ENCODE peak calls at places on chromosomes 12 and 14, in five cellular contexts. L is transverse colon, B is body of pancreas, W is sigmoid colon, E is lower leg skin. P is an unnamed sample.
A peak's percentile ranks its signal among the peaks of the same experiment; 100 is the strongest.

GRCh38 chr12:123944696-123945095 is 27.9 kb downstream of the CCDC92 start:
- DNase-seq in L (no peak), B (no peak), W (no peak), E (no peak), P (no peak)

GRCh38 chr12:55932546-55932919 is 1.6 kb downstream of the DGKA start:
- DNase-seq in L (peak; percentile 43), B (peak; percentile 13), W (no peak), E (no peak), P (peak; percentile 54)

GRCh38 chr12:43835264-43835655 is 621 bp upstream of the TMEM117 start:
- DNase-seq in L (no peak), B (no peak), W (no peak), E (no peak), P (no peak)

GRCh38 chr14:58663494-58664111 is 25.8 kb downstream of the DACT1 start:
- DNase-seq in L (peak; percentile 21), B (no peak), W (no peak), E (no peak), P (no peak)

GRCh38 chr12:105698047-105698446 is 367.6 kb downstream of the C12orf75 start:
- DNase-seq in L (no peak), B (no peak), W (no peak), E (no peak), P (no peak)

GRCh38 chr14:99037777-99038176 is 234.2 kb downstream of the BCL11B start:
- DNase-seq in L (no peak), B (no peak), W (no peak), E (no peak), P (no peak)

GRCh38 chr12:131918311-131919050 is 10.6 kb upstream of the PUS1 start:
- DNase-seq in L (no peak), B (no peak), W (no peak), E (no peak), P (no peak)

GRCh38 chr12:110582286-110583136 is 607 bp downstream of the PPTC7 start:
- DNase-seq in L (peak; percentile 74), B (peak; percentile 68), W (peak; percentile 82), E (peak; percentile 59), P (peak; percentile 85)

GRCh38 chr12:117403586-117404139 is 42.2 kb upstream of the NOS1 start:
- DNase-seq in L (no peak), B (no peak), W (no peak), E (no peak), P (no peak)

GRCh38 chr12:52022841-52023181 is 16.1 kb downstream of the TAMALIN start:
- DNase-seq in L (peak; percentile 64), B (peak; percentile 57), W (peak; percentile 70), E (no peak), P (peak; percentile 49)

GRCh38 chr14:75628816-75629215 is 31.9 kb downstream of the ERG28 start:
- DNase-seq in L (no peak), B (no peak), W (no peak), E (no peak), P (no peak)

GRCh38 chr12:123389560-123390351 is 5.8 kb downstream of the KMT5A start:
- DNase-seq in L (peak; percentile 79), B (peak; percentile 67), W (peak; percentile 68), E (no peak), P (peak; percentile 58)

GRCh38 chr12:6770600-6770999 is 1.7 kb upstream of the LAG3 start:
- DNase-seq in L (no peak), B (no peak), W (no peak), E (no peak), P (no peak)

GRCh38 chr12:3122841-3123678 is 45.9 kb downstream of the TSPAN9 start:
- DNase-seq in L (no peak), B (no peak), W (no peak), E (no peak), P (no peak)

GRCh38 chr12:85872497-85873091 is 1.5 kb upstream of the NTS start:
- DNase-seq in L (no peak), B (no peak), W (no peak), E (no peak), P (peak; percentile 50)

GRCh38 chr12:5343711-5344110 is 88.2 kb upstream of the NTF3 start:
- DNase-seq in L (no peak), B (no peak), W (no peak), E (no peak), P (no peak)
- TF ChIP-seq POLR2A in L (no peak), B (no peak), W (no peak), E (no peak), P (no peak)

DNA sequence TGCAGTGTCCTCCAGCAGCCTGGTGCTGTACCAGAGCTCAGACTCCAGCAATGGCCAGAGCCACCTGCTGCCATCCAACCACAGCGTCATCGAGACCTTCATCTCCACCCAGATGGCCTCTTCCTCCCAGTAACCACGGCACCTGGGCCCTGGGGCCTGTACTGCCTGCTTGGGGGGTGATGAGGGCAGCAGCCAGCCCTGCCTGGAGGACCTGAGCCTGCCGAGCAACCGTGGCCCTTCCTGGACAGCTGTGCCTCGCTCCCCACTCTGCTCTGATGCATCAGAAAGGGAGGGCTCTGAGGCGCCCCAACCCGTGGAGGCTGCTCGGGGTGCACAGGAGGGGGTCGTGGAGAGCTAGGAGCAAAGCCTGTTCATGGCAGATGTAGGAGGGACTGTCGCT is 15.2 kb downstream of the C12orf43 start:
- DNase-seq in L (no peak), B (no peak), W (no peak), E (no peak), P (no peak)
- TF ChIP-seq POLR2A in L (no peak), B (no peak), W (no peak), E (no peak), P (no peak)

GRCh38 chr12:34392741-34393085 is 370.4 kb downstream of the ALG10 start:
- DNase-seq in L (no peak), B (no peak), W (peak; percentile 47), E (no peak), P (no peak)

GRCh38 chr12:34390846-34391700 is 368.8 kb downstream of the ALG10 start:
- DNase-seq in L (no peak), B (no peak), W (peak; percentile 26), E (no peak), P (no peak)

GRCh38 chr12:34393086-34393820 is 371.0 kb downstream of the ALG10 start:
- DNase-seq in L (no peak), B (no peak), W (peak; percentile 49), E (no peak), P (no peak)

GRCh38 chr12:34390171-34390841 is 368.0 kb downstream of the ALG10 start:
- DNase-seq in L (no peak), B (no peak), W (peak; percentile 15), E (no peak), P (no peak)

GRCh38 chr12:34391771-34392581 is 369.7 kb downstream of the ALG10 start:
- DNase-seq in L (no peak), B (no peak), W (peak; percentile 55), E (no peak), P (no peak)
- TF ChIP-seq POLR2A in L (no peak), B (no peak), W (no peak), E (no peak), P (no peak)

GRCh38 chr12:103839893-103840292 is 1.1 kb downstream of the NT5DC3 start:
- DNase-seq in L (no peak), B (no peak), W (no peak), E (no peak), P (no peak)

GRCh38 chr12:103844296-103844695 is 3.3 kb upstream of the NT5DC3 start:
- DNase-seq in L (no peak), B (no peak), W (no peak), E (no peak), P (no peak)

GRCh38 chr12:103840881-103841689 is at the start of gene NT5DC3:
- DNase-seq in L (peak; percentile 83), B (peak; percentile 87), W (peak; percentile 93), E (peak; percentile 43), P (peak; percentile 89)

GRCh38 chr12:103840399-103840880 is 594 bp downstream of the NT5DC3 start:
- DNase-seq in L (peak; percentile 21), B (peak; percentile 38), W (no peak), E (no peak), P (peak; percentile 44)

DNA sequence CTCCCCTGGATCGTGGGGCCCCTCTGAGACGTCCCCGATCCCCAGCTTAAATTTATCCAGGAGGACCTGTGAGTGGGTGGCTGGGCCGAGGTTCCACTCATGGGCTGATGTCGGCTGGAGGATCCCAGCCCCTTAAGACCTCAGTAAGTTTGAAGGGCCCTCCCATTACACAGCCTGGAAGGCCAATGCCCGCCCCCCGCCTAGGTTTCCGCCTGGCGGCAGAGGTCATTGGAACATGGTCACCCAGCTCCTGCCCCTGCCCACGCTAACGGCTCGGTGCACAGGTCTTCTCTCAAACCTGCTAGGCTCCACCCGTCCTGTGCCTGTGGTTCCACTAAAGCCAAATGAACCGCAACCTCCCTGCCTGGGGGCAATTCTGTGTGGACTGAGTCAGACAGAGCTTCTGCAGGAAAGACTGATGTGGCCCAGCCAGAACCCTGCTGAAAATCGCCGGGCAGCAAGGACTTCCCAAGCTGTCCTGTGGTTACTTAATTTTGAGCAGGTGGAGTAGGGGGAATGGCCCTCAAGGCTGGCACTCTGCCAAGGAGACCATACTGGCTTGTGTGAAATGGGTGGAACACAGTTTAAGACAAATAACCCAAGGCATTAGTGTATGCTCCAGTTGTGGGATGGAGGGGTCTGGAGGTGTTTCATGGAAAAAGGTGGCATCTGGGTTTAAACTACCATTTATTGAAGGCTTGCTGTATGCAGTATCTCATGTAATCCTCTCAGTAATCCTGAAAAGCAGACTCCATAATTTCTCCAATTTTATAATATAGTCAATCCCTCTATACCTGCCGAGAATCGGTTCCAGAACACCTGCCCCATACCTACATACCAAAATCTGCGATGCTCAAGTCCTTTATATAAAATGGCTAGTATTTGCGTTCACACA is 903 bp upstream of the NT5DC3 start:
- DNase-seq in L (no peak), B (peak; percentile 57), W (peak; percentile 83), E (peak; percentile 63), P (peak; percentile 65)
- TF ChIP-seq POLR2A in L (no peak), B (no peak), W (no peak), E (no peak), P (peak; percentile 17)